ENCODE peak calls at places on chromosomes 16 and 17, in five cellular contexts. B is upper lobe of left lung, H is endothelial cell of umbilical vein, K is breast epithelium, W is stomach. F is an unnamed sample.

GRCh38 chr16:74186589-74186988 is 110.0 kb upstream of the PSMD7 start:
- DNase-seq in B (no peak), H (no peak), K (no peak), W (no peak), F (no peak)

GRCh38 chr16:85675528-85675927 is 13.2 kb downstream of the GINS2 start:
- DNase-seq in H (peak), K (no peak), W (no peak), B (no peak), F (no peak)

GRCh38 chr16:56357765-56358322 is 67.5 kb downstream of the AMFR start:
- DNase-seq in K (peak), H (no peak), B (no peak), W (peak), F (no peak)

GRCh38 chr16:81310045-81310644 is 4.6 kb upstream of the GAN start:
- DNase-seq in H (no peak), B (no peak), K (no peak), W (no peak), F (no peak)

GRCh38 chr16:35195173-35195863 is 1735.9 kb downstream of the TP53TG3F start:
- DNase-seq in W (no peak), K (no peak), B (peak), H (no peak), F (no peak)

GRCh38 chr17:45973099-45973838 is 25.8 kb upstream of the STH start:
- DNase-seq in B (no peak), K (peak), W (peak), H (no peak), F (no peak)

GRCh38 chr17:58329808-58330543 is 1.4 kb upstream of the TSPOAP1 start:
- DNase-seq in H (no peak), W (no peak), K (no peak), B (no peak), F (no peak)

GRCh38 chr17:70137451-70138230 is 31.7 kb upstream of the KCNJ2 start:
- DNase-seq in K (no peak), B (no peak), H (peak), W (no peak), F (no peak)

GRCh38 chr16:83911290-83911689 is 12.4 kb downstream of the MLYCD start:
- DNase-seq in B (no peak), K (no peak), W (no peak), H (no peak), F (no peak)

GRCh38 chr16:84292032-84292431 is 2.6 kb upstream of the WFDC1 start:
- DNase-seq in W (no peak), K (no peak), B (no peak), H (no peak), F (no peak)

DNA sequence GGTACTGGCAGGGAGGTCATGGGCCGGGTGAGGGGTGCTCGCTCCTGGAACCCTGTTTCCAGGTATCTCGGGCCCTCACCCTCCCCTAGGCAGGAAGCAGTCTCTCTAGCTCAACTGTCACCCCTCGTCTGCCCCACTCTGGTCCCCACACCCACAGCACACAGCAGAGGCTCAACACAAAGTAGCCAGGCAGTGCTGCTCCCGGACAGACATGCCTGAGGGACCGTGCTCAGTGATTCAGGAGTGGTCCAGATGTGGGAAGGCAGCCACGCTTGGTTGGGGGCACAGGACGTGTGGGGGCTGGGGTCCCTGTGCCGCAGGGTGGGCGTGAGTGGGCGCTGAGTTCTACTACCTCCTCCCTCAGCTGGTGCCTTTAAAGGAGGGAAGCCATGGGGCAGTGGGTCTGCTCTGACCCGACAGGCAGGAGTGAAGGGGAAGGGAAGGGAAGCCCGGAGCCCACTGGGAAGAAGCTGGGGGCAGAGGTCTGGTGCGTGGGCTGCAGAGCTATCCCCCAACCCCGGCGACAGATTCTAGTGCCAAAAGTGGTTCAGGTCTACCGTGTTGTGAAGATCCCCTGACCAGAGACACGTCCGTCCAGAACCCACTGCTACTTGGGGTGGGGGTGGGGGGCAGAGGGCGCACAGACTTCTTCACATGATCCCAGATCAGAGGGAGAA is 11.8 kb downstream of the SLC16A3 start:
- DNase-seq in K (no peak), W (no peak), H (no peak), B (peak), F (no peak)
- TF ChIP-seq POLR2AphosphoS5 in K (no peak), W (no peak), H (peak), B (no peak), F (no peak)

GRCh38 chr17:40191237-40192208 is 14.3 kb downstream of the RAPGEFL1 start:
- DNase-seq in H (peak), B (peak), K (peak), W (peak), F (peak)
- TF ChIP-seq POLR2AphosphoS5 in H (peak), B (no peak), K (peak), W (no peak), F (peak)

GRCh38 chr17:72353502-72353901 is 232.7 kb downstream of the SOX9 start:
- DNase-seq in W (no peak), H (no peak), K (no peak), B (no peak), F (no peak)

GRCh38 chr17:72351365-72351764 is 230.5 kb downstream of the SOX9 start:
- DNase-seq in W (no peak), B (no peak), H (no peak), K (no peak), F (no peak)

GRCh38 chr17:72349011-72349410 is 228.2 kb downstream of the SOX9 start:
- DNase-seq in K (no peak), W (no peak), H (no peak), B (no peak), F (no peak)

GRCh38 chr17:72349508-72350472 is 229.0 kb downstream of the SOX9 start:
- DNase-seq in K (no peak), B (no peak), H (no peak), W (no peak), F (no peak)

GRCh38 chr17:72351884-72352346 is 231.1 kb downstream of the SOX9 start:
- DNase-seq in W (no peak), K (no peak), B (peak), H (no peak), F (no peak)
- TF ChIP-seq POLR2AphosphoS5 in W (no peak), K (no peak), B (no peak), H (no peak), F (no peak)

GRCh38 chr17:82228842-82229685 is at the start of gene SLC16A3:
- DNase-seq in H (peak), W (peak), K (no peak), B (peak), F (peak)
- TF ChIP-seq POLR2AphosphoS5 in H (peak), W (peak), K (no peak), B (peak), F (peak)

DNA sequence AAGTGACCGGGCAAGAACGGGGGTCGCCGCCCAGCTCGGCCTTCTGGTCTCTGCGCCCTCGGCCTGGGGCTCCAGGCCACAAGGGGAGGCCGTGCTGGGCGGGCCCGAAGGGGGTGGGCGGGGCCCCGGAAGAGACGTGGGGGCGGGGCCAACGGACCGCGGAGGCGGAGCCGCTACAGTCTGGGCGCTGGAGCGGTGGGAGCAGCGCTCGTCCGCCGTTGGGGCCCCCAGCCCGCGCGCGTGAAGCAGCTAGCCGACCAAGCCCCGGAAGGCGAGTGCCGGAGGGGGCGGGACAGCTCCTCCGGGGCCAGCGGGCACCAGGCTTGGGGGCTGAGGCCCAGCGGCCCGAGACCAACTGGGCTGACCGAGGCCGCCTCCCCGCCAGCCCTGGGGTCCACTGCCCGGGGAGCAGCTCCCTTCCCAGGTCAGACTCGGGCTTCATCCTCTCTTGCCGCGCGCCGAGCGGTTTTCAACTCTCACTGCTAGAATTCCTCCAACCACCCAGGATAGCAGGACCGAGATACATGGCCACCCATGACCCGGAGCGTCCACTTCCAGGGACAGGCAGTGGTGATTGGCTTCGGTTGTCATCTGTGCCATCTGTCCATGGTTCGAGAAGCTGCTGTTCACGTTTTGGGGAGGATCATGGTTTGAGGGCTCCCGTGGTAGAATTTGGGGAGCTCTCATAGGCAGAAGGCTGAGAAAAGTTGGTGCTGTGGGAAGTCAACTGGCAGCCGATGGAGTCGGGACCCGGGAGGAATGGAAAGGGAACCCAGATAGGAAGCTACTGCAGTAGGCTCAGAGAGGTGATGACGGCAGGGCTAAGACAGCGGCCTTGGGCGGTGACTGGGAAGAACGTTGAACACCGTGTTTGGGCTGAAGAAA is 44.6 kb upstream of the LCMT1 start:
- DNase-seq in W (peak), K (peak), H (peak), B (peak), F (peak)
- TF ChIP-seq POLR2AphosphoS5 in W (peak), K (peak), H (no peak), B (peak), F (peak)

GRCh38 chr17:34588266-34588665 is 8.9 kb downstream of the TMEM132E start:
- DNase-seq in H (no peak), K (no peak), B (no peak), W (no peak), F (no peak)

GRCh38 chr17:34589120-34589965 is 10.0 kb downstream of the TMEM132E start:
- DNase-seq in H (no peak), W (no peak), B (no peak), K (no peak), F (no peak)

GRCh38 chr17:34584805-34585416 is 5.5 kb downstream of the TMEM132E start:
- DNase-seq in H (peak), K (no peak), B (no peak), W (no peak), F (no peak)

GRCh38 chr17:34582901-34583245 is 3.5 kb downstream of the TMEM132E start:
- DNase-seq in B (no peak), H (no peak), K (peak), W (no peak), F (no peak)

DNA sequence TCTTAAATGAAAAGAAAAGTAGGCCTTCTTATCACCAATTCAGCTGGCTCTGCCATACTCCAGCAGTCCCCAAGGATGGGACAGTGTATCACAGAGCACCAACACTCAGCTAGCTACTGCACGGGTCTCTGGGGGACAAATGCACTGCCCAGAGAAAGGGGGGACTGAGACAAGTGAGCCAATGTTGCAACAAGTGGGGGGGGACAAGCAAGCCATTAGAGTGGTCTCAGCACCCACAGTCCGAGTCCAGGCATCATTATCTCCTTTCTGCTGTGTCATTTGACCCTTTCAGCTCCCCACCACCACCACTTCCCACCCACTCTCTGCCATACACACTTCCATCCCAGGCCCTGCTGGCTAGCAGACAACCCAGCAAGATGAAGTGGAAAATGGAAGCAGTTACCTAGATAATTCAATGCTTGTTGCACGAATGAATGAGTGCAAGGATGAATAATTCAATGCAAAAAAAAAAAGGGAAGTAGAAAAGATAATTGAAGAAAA is 7.0 kb downstream of the TMEM132E start:
- DNase-seq in K (no peak), W (no peak), B (no peak), H (no peak), F (no peak)
- TF ChIP-seq POLR2AphosphoS5 in K (no peak), W (no peak), B (no peak), H (no peak), F (no peak)

GRCh38 chr17:62681061-62681938 is 53.8 kb downstream of the MRC2 start:
- DNase-seq in B (peak), H (no peak), W (no peak), K (no peak), F (no peak)
- TF ChIP-seq POLR2AphosphoS5 in B (no peak), H (no peak), W (no peak), K (no peak), F (no peak)

GRCh38 chr17:18246880-18247612 is 11.5 kb downstream of the FLII start:
- DNase-seq in K (no peak), B (peak), H (peak), W (peak), F (no peak)
- TF ChIP-seq POLR2AphosphoS5 in K (no peak), B (no peak), H (peak), W (no peak), F (peak)

F was measured in esophagus muscularis mucosa.